ENCODE peak calls at places on chromosome 2, in seven cellular contexts. One of them, this sample, is unnamed.

GRCh38 chr2:219706823-219707281 is 79.4 kb downstream of the SLC4A3 start:
- DNase-seq in H9: no peak
- DNase-seq in neuronal stem cell: no peak
- DNase-seq in IMR-90: peak; percentile 67
- DNase-seq in trophoblast cell: no peak
- DNase-seq in H1: peak; percentile 41
- DNase-seq in mesenchymal stem cell: no peak
- DNase-seq in this sample: no peak

GRCh38 chr2:40343904-40344303 is 108.0 kb downstream of the SLC8A1 start:
- DNase-seq in H9: no peak
- DNase-seq in neuronal stem cell: no peak
- DNase-seq in IMR-90: peak; percentile 77
- DNase-seq in trophoblast cell: peak; percentile 86
- DNase-seq in H1: no peak
- DNase-seq in mesenchymal stem cell: peak; percentile 32
- DNase-seq in this sample: no peak

GRCh38 chr2:32777714-32778113 is 149.9 kb downstream of the TTC27 start:
- DNase-seq in H9: no peak
- DNase-seq in neuronal stem cell: no peak
- DNase-seq in IMR-90: no peak
- DNase-seq in trophoblast cell: peak; percentile 17
- DNase-seq in H1: no peak
- DNase-seq in mesenchymal stem cell: no peak
- DNase-seq in this sample: no peak

GRCh38 chr2:60806988-60807681 is 51.1 kb downstream of the PAPOLG start:
- DNase-seq in H9: no peak
- DNase-seq in neuronal stem cell: no peak
- DNase-seq in IMR-90: peak; percentile 77
- DNase-seq in trophoblast cell: no peak
- DNase-seq in H1: peak; percentile 35
- DNase-seq in mesenchymal stem cell: peak; percentile 10
- DNase-seq in this sample: peak; percentile 79

GRCh38 chr2:120421830-120422175 is 75.9 kb downstream of the INHBB start:
- DNase-seq in H9: peak; percentile 26
- DNase-seq in neuronal stem cell: no peak
- DNase-seq in IMR-90: no peak
- DNase-seq in trophoblast cell: no peak
- DNase-seq in H1: peak; percentile 44
- DNase-seq in mesenchymal stem cell: no peak
- DNase-seq in this sample: no peak

GRCh38 chr2:182680838-182681237 is 35.2 kb upstream of the DNAJC10 start:
- DNase-seq in H9: no peak
- DNase-seq in neuronal stem cell: no peak
- DNase-seq in IMR-90: no peak
- DNase-seq in trophoblast cell: no peak
- DNase-seq in H1: no peak
- DNase-seq in mesenchymal stem cell: no peak
- DNase-seq in this sample: no peak

GRCh38 chr2:158809816-158810215 is 14.7 kb downstream of the DAPL1 start:
- DNase-seq in H9: no peak
- DNase-seq in neuronal stem cell: no peak
- DNase-seq in IMR-90: no peak
- DNase-seq in trophoblast cell: no peak
- DNase-seq in H1: no peak
- DNase-seq in mesenchymal stem cell: no peak
- DNase-seq in this sample: no peak

GRCh38 chr2:26653207-26654060 is 12.3 kb upstream of the CIB4 start:
- DNase-seq in H9: peak; percentile 25
- DNase-seq in neuronal stem cell: no peak
- DNase-seq in IMR-90: no peak
- DNase-seq in trophoblast cell: no peak
- DNase-seq in H1: no peak
- DNase-seq in mesenchymal stem cell: no peak
- DNase-seq in this sample: no peak

GRCh38 chr2:201733544-201733943 is 35.1 kb upstream of the MPP4 start:
- DNase-seq in H9: no peak
- DNase-seq in neuronal stem cell: no peak
- DNase-seq in IMR-90: no peak
- DNase-seq in trophoblast cell: no peak
- DNase-seq in H1: no peak
- DNase-seq in mesenchymal stem cell: no peak
- DNase-seq in this sample: no peak

GRCh38 chr2:189679224-189679623 is 4.8 kb downstream of the ANKAR start:
- DNase-seq in H9: no peak
- DNase-seq in neuronal stem cell: no peak
- DNase-seq in IMR-90: peak; percentile 18
- DNase-seq in trophoblast cell: no peak
- DNase-seq in H1: no peak
- DNase-seq in mesenchymal stem cell: no peak
- DNase-seq in this sample: no peak

GRCh38 chr2:122754561-122754960 is 999.1 kb downstream of the TSN start:
- DNase-seq in H9: no peak
- DNase-seq in neuronal stem cell: no peak
- DNase-seq in IMR-90: no peak
- DNase-seq in trophoblast cell: no peak
- DNase-seq in H1: no peak
- DNase-seq in mesenchymal stem cell: no peak
- DNase-seq in this sample: no peak

GRCh38 chr2:108396845-108397244 is 19.1 kb downstream of the SULT1C4 start:
- DNase-seq in H9: peak; percentile 48
- DNase-seq in neuronal stem cell: no peak
- DNase-seq in IMR-90: peak; percentile 47
- DNase-seq in trophoblast cell: no peak
- DNase-seq in H1: no peak
- DNase-seq in mesenchymal stem cell: no peak
- DNase-seq in this sample: peak; percentile 72

GRCh38 chr2:8595821-8596600 is 85.8 kb upstream of the ID2 start:
- DNase-seq in H9: no peak
- DNase-seq in neuronal stem cell: no peak
- DNase-seq in IMR-90: no peak
- DNase-seq in trophoblast cell: no peak
- DNase-seq in H1: no peak
- DNase-seq in mesenchymal stem cell: no peak
- DNase-seq in this sample: no peak

GRCh38 chr2:55010915-55011314 is 39.3 kb downstream of the RTN4 start:
- DNase-seq in H9: no peak
- DNase-seq in neuronal stem cell: no peak
- DNase-seq in IMR-90: peak; percentile 32
- DNase-seq in trophoblast cell: no peak
- DNase-seq in H1: no peak
- DNase-seq in mesenchymal stem cell: peak; percentile 57
- DNase-seq in this sample: no peak

GRCh38 chr2:22355816-22356433 is 1029.1 kb upstream of the KLHL29 start:
- DNase-seq in H9: peak; percentile 73
- DNase-seq in neuronal stem cell: peak; percentile 69
- DNase-seq in IMR-90: peak; percentile 4
- DNase-seq in trophoblast cell: peak; percentile 49
- DNase-seq in H1: peak; percentile 92
- DNase-seq in mesenchymal stem cell: peak; percentile 14
- DNase-seq in this sample: peak; percentile 75

GRCh38 chr2:54658548-54659207 is 64.8 kb upstream of the EML6 start:
- DNase-seq in H9: no peak
- DNase-seq in neuronal stem cell: no peak
- DNase-seq in IMR-90: peak; percentile 67
- DNase-seq in trophoblast cell: no peak
- DNase-seq in H1: no peak
- DNase-seq in mesenchymal stem cell: peak; percentile 64
- DNase-seq in this sample: no peak

GRCh38 chr2:1586946-1587840 is 157.1 kb downstream of the PXDN start:
- DNase-seq in H9: peak; percentile 26
- DNase-seq in neuronal stem cell: no peak
- DNase-seq in IMR-90: no peak
- DNase-seq in trophoblast cell: no peak
- DNase-seq in H1: no peak
- DNase-seq in mesenchymal stem cell: no peak
- DNase-seq in this sample: no peak

GRCh38 chr2:236550701-236551465 is 18.7 kb upstream of the ACKR3 start:
- DNase-seq in H9: no peak
- DNase-seq in neuronal stem cell: no peak
- DNase-seq in IMR-90: no peak
- DNase-seq in trophoblast cell: no peak
- DNase-seq in H1: no peak
- DNase-seq in mesenchymal stem cell: no peak
- DNase-seq in this sample: no peak

GRCh38 chr2:8219631-8220393 is 462.0 kb upstream of the ID2 start:
- DNase-seq in H9: no peak
- DNase-seq in neuronal stem cell: no peak
- DNase-seq in IMR-90: no peak
- DNase-seq in trophoblast cell: no peak
- DNase-seq in H1: no peak
- DNase-seq in mesenchymal stem cell: no peak
- DNase-seq in this sample: no peak

GRCh38 chr2:40851661-40852060 is 399.8 kb upstream of the SLC8A1 start:
- DNase-seq in H9: no peak
- DNase-seq in neuronal stem cell: no peak
- DNase-seq in IMR-90: no peak
- DNase-seq in trophoblast cell: no peak
- DNase-seq in H1: no peak
- DNase-seq in mesenchymal stem cell: no peak
- DNase-seq in this sample: no peak

GRCh38 chr2:207269021-207269420 is 103.3 kb upstream of the KLF7 start:
- DNase-seq in H9: no peak
- DNase-seq in neuronal stem cell: no peak
- DNase-seq in IMR-90: no peak
- DNase-seq in trophoblast cell: no peak
- DNase-seq in H1: no peak
- DNase-seq in mesenchymal stem cell: no peak
- DNase-seq in this sample: no peak

GRCh38 chr2:95276244-95276887 is 2.1 kb downstream of the PROM2 start:
- DNase-seq in H9: no peak
- DNase-seq in neuronal stem cell: no peak
- DNase-seq in IMR-90: no peak
- DNase-seq in trophoblast cell: no peak
- DNase-seq in H1: no peak
- DNase-seq in mesenchymal stem cell: no peak
- DNase-seq in this sample: no peak

GRCh38 chr2:157990173-157990572 is 111.5 kb upstream of the UPP2 start:
- DNase-seq in H9: no peak
- DNase-seq in neuronal stem cell: peak; percentile 21
- DNase-seq in IMR-90: no peak
- DNase-seq in trophoblast cell: no peak
- DNase-seq in H1: no peak
- DNase-seq in mesenchymal stem cell: no peak
- DNase-seq in this sample: peak; percentile 68

GRCh38 chr2:82342351-82342750 is 2037.8 kb upstream of the LRRTM1 start:
- DNase-seq in H9: no peak
- DNase-seq in neuronal stem cell: no peak
- DNase-seq in IMR-90: no peak
- DNase-seq in trophoblast cell: peak; percentile 11
- DNase-seq in H1: no peak
- DNase-seq in mesenchymal stem cell: no peak
- DNase-seq in this sample: peak; percentile 26
- H3K79me1 ChIP-seq in H9: no peaks in the 10 kb centered on the region
- H3K79me1 ChIP-seq in neuronal stem cell: no peaks in the 10 kb centered on the region
- H3K79me1 ChIP-seq in IMR-90: no peaks in the 10 kb centered on the region
- H3K79me1 ChIP-seq in trophoblast cell: no peaks in the 10 kb centered on the region
- H3K79me1 ChIP-seq in H1: no peaks in the 10 kb centered on the region
- H3K79me1 ChIP-seq in mesenchymal stem cell: no peaks in the 10 kb centered on the region
- H3K79me1 ChIP-seq in this sample: no peaks in the 10 kb centered on the region

DNA sequence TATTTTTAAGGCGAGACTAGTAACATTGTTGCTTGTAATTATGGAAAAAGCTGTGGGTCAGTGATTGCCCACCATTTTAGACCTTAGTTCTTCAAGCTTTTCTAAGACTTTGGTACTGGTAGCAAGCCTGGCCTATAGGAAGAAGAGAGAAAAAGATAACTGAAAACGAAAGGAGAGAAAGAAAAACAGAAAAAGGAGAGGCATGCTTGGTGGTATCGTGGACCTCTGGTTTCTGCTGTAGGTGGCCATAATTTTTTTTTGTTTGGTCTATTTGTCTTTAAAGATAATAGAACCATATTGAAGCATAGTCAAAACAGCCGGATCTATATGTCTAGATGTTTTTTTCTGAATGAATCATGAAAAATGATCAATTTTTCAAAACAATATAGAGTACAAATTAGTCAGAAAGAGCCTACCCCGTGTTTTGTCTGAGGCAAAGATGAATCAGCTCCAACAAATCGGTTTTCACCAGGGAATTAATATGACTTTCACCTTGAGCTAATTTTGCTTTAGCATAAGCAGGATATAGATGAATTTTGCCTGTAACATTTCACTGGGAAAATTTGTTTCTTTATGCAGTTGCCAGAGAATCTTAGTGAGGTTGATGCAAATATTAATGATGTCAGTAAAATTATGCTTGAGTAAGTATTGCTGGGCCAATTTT is 45.7 kb downstream of the CCDC85A start:
- DNase-seq in H9: no peak
- DNase-seq in neuronal stem cell: no peak
- DNase-seq in IMR-90: no peak
- DNase-seq in trophoblast cell: no peak
- DNase-seq in H1: no peak
- DNase-seq in mesenchymal stem cell: no peak
- DNase-seq in this sample: no peak
- H2BK5ac ChIP-seq in H9: no peak overlapping the region
- H2BK5ac ChIP-seq in neuronal stem cell: no peak overlapping the region
- H2BK5ac ChIP-seq in IMR-90: no peak overlapping the region
- H2BK5ac ChIP-seq in trophoblast cell: no peak overlapping the region
- H2BK5ac ChIP-seq in H1: no peak overlapping the region
- H2BK5ac ChIP-seq in mesenchymal stem cell: no peak overlapping the region
- H2BK5ac ChIP-seq in this sample: no peak overlapping the region

GRCh38 chr2:28152585-28153284 is 239.9 kb upstream of the FOSL2 start:
- DNase-seq in H9: no peak
- DNase-seq in neuronal stem cell: no peak
- DNase-seq in IMR-90: peak; percentile 45
- DNase-seq in trophoblast cell: no peak
- DNase-seq in H1: no peak
- DNase-seq in mesenchymal stem cell: no peak
- DNase-seq in this sample: no peak

GRCh38 chr2:28148000-28148399 is 244.7 kb upstream of the FOSL2 start:
- DNase-seq in H9: no peak
- DNase-seq in neuronal stem cell: no peak
- DNase-seq in IMR-90: no peak
- DNase-seq in trophoblast cell: no peak
- DNase-seq in H1: no peak
- DNase-seq in mesenchymal stem cell: no peak
- DNase-seq in this sample: no peak

GRCh38 chr2:28148566-28148965 is 244.1 kb upstream of the FOSL2 start:
- DNase-seq in H9: no peak
- DNase-seq in neuronal stem cell: no peak
- DNase-seq in IMR-90: no peak
- DNase-seq in trophoblast cell: no peak
- DNase-seq in H1: no peak
- DNase-seq in mesenchymal stem cell: no peak
- DNase-seq in this sample: no peak

GRCh38 chr2:28150994-28151393 is 241.7 kb upstream of the FOSL2 start:
- DNase-seq in H9: no peak
- DNase-seq in neuronal stem cell: no peak
- DNase-seq in IMR-90: no peak
- DNase-seq in trophoblast cell: no peak
- DNase-seq in H1: no peak
- DNase-seq in mesenchymal stem cell: no peak
- DNase-seq in this sample: no peak

GRCh38 chr2:28150211-28150879 is 242.3 kb upstream of the FOSL2 start:
- DNase-seq in H9: no peak
- DNase-seq in neuronal stem cell: no peak
- DNase-seq in IMR-90: no peak
- DNase-seq in trophoblast cell: no peak
- DNase-seq in H1: no peak
- DNase-seq in mesenchymal stem cell: no peak
- DNase-seq in this sample: no peak
- H4K8ac ChIP-seq in H9: no peak overlapping the region
- H4K8ac ChIP-seq in neuronal stem cell: no peak overlapping the region
- H4K8ac ChIP-seq in IMR-90: no peak overlapping the region
- H4K8ac ChIP-seq in trophoblast cell: no peak overlapping the region
- H4K8ac ChIP-seq in H1: no peak overlapping the region
- H4K8ac ChIP-seq in mesenchymal stem cell: no peak overlapping the region
- H4K8ac ChIP-seq in this sample: no peak overlapping the region

GRCh38 chr2:50878256-50878655 is 153.7 kb downstream of the NRXN1 start:
- DNase-seq in H9: no peak
- DNase-seq in neuronal stem cell: no peak
- DNase-seq in IMR-90: no peak
- DNase-seq in trophoblast cell: no peak
- DNase-seq in H1: no peak
- DNase-seq in mesenchymal stem cell: no peak
- DNase-seq in this sample: no peak
- H3K79me1 ChIP-seq in H9: no peaks in the 10 kb centered on the region
- H3K79me1 ChIP-seq in neuronal stem cell: no peaks in the 10 kb centered on the region
- H3K79me1 ChIP-seq in IMR-90: no peaks in the 10 kb centered on the region
- H3K79me1 ChIP-seq in trophoblast cell: no peaks in the 10 kb centered on the region
- H3K79me1 ChIP-seq in H1: no peaks in the 10 kb centered on the region
- H3K79me1 ChIP-seq in mesenchymal stem cell: no peaks in the 10 kb centered on the region
- H3K79me1 ChIP-seq in this sample: no peaks in the 10 kb centered on the region